ENCODE peak calls at places on chromosomes 11 and 22, in ten cellular contexts. A, K, F, Z, W, M, R, X, P and V are unnamed samples.

GRCh38 chr11:60855726-60856633 is at the start of gene PTGDR2:
- DNase-seq in K (peak; percentile 51), W (no peak), Z (no peak), A (no peak), R (no peak), X (no peak), F (no peak), P (no peak), M (no peak), V (no peak)

GRCh38 chr11:62458212-62459002 is 39.6 kb downstream of the SCGB1A1 start:
- DNase-seq in K (no peak), A (no peak), R (no peak), M (peak; percentile 56), P (no peak), X (no peak), Z (no peak), F (no peak), W (no peak), V (no peak)

GRCh38 chr22:50289942-50290630 is 17.4 kb downstream of the PLXNB2 start:
- DNase-seq in P (no peak), F (no peak), A (no peak), X (no peak), K (no peak), W (no peak), R (no peak), Z (no peak), M (no peak), V (no peak)

GRCh38 chr22:46844606-46845210 is 82.3 kb downstream of the TBC1D22A start:
- DNase-seq in M (no peak), F (no peak), R (no peak), W (no peak), K (no peak), A (no peak), P (no peak), X (no peak), Z (no peak), V (no peak)

GRCh38 chr11:17742019-17742418 is 7.4 kb downstream of the KCNC1 start:
- DNase-seq in X (no peak), Z (no peak), R (no peak), M (no peak), P (no peak), A (no peak), K (no peak), W (no peak), F (no peak), V (no peak)

GRCh38 chr11:24386551-24387404 is 110.1 kb upstream of the LUZP2 start:
- DNase-seq in K (peak; percentile 24), X (no peak), Z (peak; percentile 45), R (no peak), P (no peak), F (no peak), W (peak; percentile 7), A (no peak), M (peak; percentile 29), V (no peak)

GRCh38 chr11:125079151-125079877 is 16.2 kb downstream of the SLC37A2 start:
- DNase-seq in A (no peak), P (no peak), K (no peak), F (no peak), R (no peak), Z (no peak), X (peak; percentile 58), M (peak; percentile 74), W (peak; percentile 99), V (no peak)

GRCh38 chr11:75919525-75919924 is 104.5 kb downstream of the UVRAG start:
- DNase-seq in M (no peak), F (no peak), P (no peak), R (no peak), A (no peak), K (no peak), X (no peak), W (no peak), Z (no peak), V (no peak)

GRCh38 chr22:30206964-30207363 is 39.6 kb downstream of the LIF start:
- DNase-seq in Z (no peak), F (no peak), M (peak; percentile 94), W (peak; percentile 96), P (no peak), A (no peak), X (peak; percentile 98), R (no peak), K (no peak), V (no peak)

GRCh38 chr11:73951797-73952196 is 971 bp downstream of the DNAJB13 start:
- DNase-seq in X (no peak), P (no peak), R (no peak), F (no peak), Z (no peak), W (no peak), K (no peak), A (no peak), M (peak; percentile 56), V (no peak)

GRCh38 chr11:96091476-96091875 is 167.6 kb upstream of the MTMR2 start:
- DNase-seq in Z (peak; percentile 17), P (no peak), X (peak; percentile 27), R (peak; percentile 46), K (peak; percentile 11), F (no peak), M (no peak), W (peak; percentile 50), A (no peak), V (no peak)

GRCh38 chr11:76163289-76163880 is 42.9 kb downstream of the WNT11 start:
- DNase-seq in R (no peak), A (no peak), X (no peak), M (no peak), P (no peak), W (no peak), Z (no peak), K (no peak), F (no peak), V (no peak)

GRCh38 chr11:11320820-11321219 is 32.2 kb downstream of the CSNK2A3 start:
- DNase-seq in K (no peak), R (no peak), M (no peak), W (no peak), F (no peak), Z (peak; percentile 23), P (no peak), A (no peak), X (no peak), V (no peak)

GRCh38 chr11:8019671-8020597 is 32.8 kb downstream of the EIF3F start:
- DNase-seq in R (peak; percentile 17), K (no peak), X (peak; percentile 25), M (no peak), A (peak; percentile 9), W (peak; percentile 30), P (no peak), F (no peak), Z (peak; percentile 27), V (no peak)

GRCh38 chr11:128848815-128849455 is 18.2 kb downstream of the KCNJ1 start:
- DNase-seq in M (peak; percentile 5), X (peak; percentile 74), W (peak; percentile 37), A (peak; percentile 70), P (peak; percentile 48), K (peak; percentile 67), R (no peak), Z (peak; percentile 53), F (peak; percentile 45), V (no peak)

GRCh38 chr11:14078941-14079522 is 116.5 kb downstream of the SPON1 start:
- DNase-seq in X (no peak), F (no peak), W (no peak), P (no peak), R (peak; percentile 61), Z (no peak), K (no peak), A (no peak), M (no peak), V (no peak)

GRCh38 chr11:120523196-120523595 is 11.6 kb downstream of the GRIK4 start:
- DNase-seq in P (no peak), X (no peak), A (no peak), K (no peak), R (no peak), M (no peak), F (no peak), Z (no peak), W (no peak), V (no peak)

GRCh38 chr22:40449676-40450035 is 79.3 kb downstream of the SGSM3 start:
- DNase-seq in R (no peak), A (no peak), F (no peak), W (peak; percentile 47), Z (no peak), M (peak; percentile 21), P (no peak), X (no peak), K (no peak), V (peak; percentile 29)

GRCh38 chr11:14972581-14973490 is 685 bp upstream of the CALCA start:
- DNase-seq in K (no peak), R (no peak), F (no peak), P (no peak), M (no peak), Z (no peak), A (no peak), W (no peak), X (no peak), V (no peak)

GRCh38 chr11:81007046-81007445 is 1566.2 kb upstream of the TENM4 start:
- DNase-seq in K (no peak), M (peak; percentile 40), R (no peak), P (no peak), X (no peak), A (no peak), Z (no peak), W (peak; percentile 14), F (no peak), V (no peak)

GRCh38 chr11:44885065-44885777 is 65.5 kb downstream of the TP53I11 start:
- DNase-seq in W (no peak), K (no peak), M (no peak), F (no peak), P (no peak), A (no peak), R (no peak), Z (no peak), X (no peak), V (no peak)

GRCh38 chr11:62546937-62547625 is 475 bp upstream of the AHNAK start:
- DNase-seq in R (no peak), X (peak; percentile 73), F (no peak), M (peak; percentile 42), K (no peak), Z (no peak), P (no peak), W (peak; percentile 91), A (no peak), V (no peak)

GRCh38 chr11:7986768-7987559 is at the start of gene EIF3F:
- DNase-seq in R (peak; percentile 97), P (peak; percentile 50), A (peak; percentile 72), M (peak; percentile 100), F (peak; percentile 87), W (peak; percentile 99), X (peak; percentile 96), K (peak; percentile 99), Z (peak; percentile 99), V (peak; percentile 100)

GRCh38 chr11:119594639-119595249 is 134.3 kb downstream of the NECTIN1 start:
- DNase-seq in K (peak; percentile 42), Z (no peak), A (no peak), F (no peak), R (no peak), P (no peak), W (peak; percentile 87), M (peak; percentile 63), X (peak; percentile 75), V (no peak)